ENCODE peak calls at places on chromosomes 1 and 21, in ten cellular contexts. One of them, this sample, is unnamed.
A peak's percentile ranks its signal among the peaks of the same experiment; 100 is the strongest.

GRCh38 chr1:198771562-198772153 is 132.8 kb downstream of the PTPRC start:
- DNase-seq in endothelial cell: peak; percentile 52
- DNase-seq in stomach: no peak
- DNase-seq in A549: peak; percentile 9
- DNase-seq in adrenal gland: no peak
- DNase-seq in left ventricle myocardium inferior: no peak
- DNase-seq in K562: peak; percentile 20
- DNase-seq in pancreas: no peak
- DNase-seq in breast epithelium: no peak
- DNase-seq in IMR-90: peak; percentile 56
- DNase-seq in this sample: no peak

GRCh38 chr1:31335007-31335406 is 37.9 kb downstream of the FABP3 start:
- DNase-seq in pancreas: no peak
- DNase-seq in A549: peak; percentile 7
- DNase-seq in IMR-90: peak; percentile 46
- DNase-seq in endothelial cell: no peak
- DNase-seq in adrenal gland: no peak
- DNase-seq in stomach: no peak
- DNase-seq in K562: peak; percentile 24
- DNase-seq in left ventricle myocardium inferior: no peak
- DNase-seq in breast epithelium: no peak
- DNase-seq in this sample: no peak

GRCh38 chr1:164716992-164717703 is 158.2 kb downstream of the PBX1 start:
- DNase-seq in IMR-90: peak; percentile 64
- DNase-seq in K562: no peak
- DNase-seq in breast epithelium: no peak
- DNase-seq in adrenal gland: no peak
- DNase-seq in endothelial cell: no peak
- DNase-seq in stomach: no peak
- DNase-seq in A549: no peak
- DNase-seq in left ventricle myocardium inferior: no peak
- DNase-seq in pancreas: no peak
- DNase-seq in this sample: no peak

GRCh38 chr1:6956488-6957159 is 171.4 kb downstream of the CAMTA1 start:
- DNase-seq in left ventricle myocardium inferior: no peak
- DNase-seq in pancreas: no peak
- DNase-seq in stomach: no peak
- DNase-seq in K562: no peak
- DNase-seq in A549: no peak
- DNase-seq in breast epithelium: no peak
- DNase-seq in IMR-90: no peak
- DNase-seq in adrenal gland: no peak
- DNase-seq in endothelial cell: no peak
- DNase-seq in this sample: no peak

GRCh38 chr1:204637985-204638356 is 47.6 kb downstream of the LRRN2 start:
- DNase-seq in left ventricle myocardium inferior: no peak
- DNase-seq in A549: no peak
- DNase-seq in pancreas: no peak
- DNase-seq in breast epithelium: no peak
- DNase-seq in K562: no peak
- DNase-seq in IMR-90: no peak
- DNase-seq in endothelial cell: no peak
- DNase-seq in adrenal gland: peak; percentile 82
- DNase-seq in stomach: no peak
- DNase-seq in this sample: no peak

GRCh38 chr1:244919320-244920282 is 55.3 kb upstream of the HNRNPU start:
- DNase-seq in IMR-90: no peak
- DNase-seq in A549: no peak
- DNase-seq in breast epithelium: no peak
- DNase-seq in stomach: no peak
- DNase-seq in endothelial cell: no peak
- DNase-seq in left ventricle myocardium inferior: no peak
- DNase-seq in pancreas: no peak
- DNase-seq in K562: peak; percentile 37
- DNase-seq in adrenal gland: no peak
- DNase-seq in this sample: no peak

GRCh38 chr1:19656134-19656779 is 8.4 kb upstream of the HTR6 start:
- DNase-seq in A549: no peak
- DNase-seq in adrenal gland: no peak
- DNase-seq in pancreas: no peak
- DNase-seq in breast epithelium: no peak
- DNase-seq in IMR-90: no peak
- DNase-seq in endothelial cell: no peak
- DNase-seq in stomach: no peak
- DNase-seq in left ventricle myocardium inferior: no peak
- DNase-seq in K562: no peak
- DNase-seq in this sample: no peak

GRCh38 chr1:47755368-47755990 is 241.7 kb downstream of the TRABD2B start:
- DNase-seq in left ventricle myocardium inferior: no peak
- DNase-seq in A549: peak; percentile 13
- DNase-seq in IMR-90: no peak
- DNase-seq in adrenal gland: peak; percentile 48
- DNase-seq in endothelial cell: peak; percentile 77
- DNase-seq in pancreas: peak; percentile 56
- DNase-seq in breast epithelium: peak; percentile 43
- DNase-seq in stomach: peak; percentile 35
- DNase-seq in K562: peak; percentile 80
- DNase-seq in this sample: no peak

GRCh38 chr1:222171005-222171404 is 376.9 kb downstream of the HHIPL2 start:
- DNase-seq in K562: peak; percentile 9
- DNase-seq in IMR-90: peak; percentile 70
- DNase-seq in left ventricle myocardium inferior: no peak
- DNase-seq in stomach: no peak
- DNase-seq in pancreas: no peak
- DNase-seq in endothelial cell: no peak
- DNase-seq in A549: peak; percentile 17
- DNase-seq in breast epithelium: no peak
- DNase-seq in adrenal gland: no peak
- DNase-seq in this sample: no peak

GRCh38 chr1:5368211-5368610 is 624.0 kb downstream of the NPHP4 start:
- DNase-seq in endothelial cell: no peak
- DNase-seq in stomach: no peak
- DNase-seq in IMR-90: no peak
- DNase-seq in pancreas: no peak
- DNase-seq in A549: no peak
- DNase-seq in K562: no peak
- DNase-seq in breast epithelium: no peak
- DNase-seq in adrenal gland: no peak
- DNase-seq in left ventricle myocardium inferior: no peak
- DNase-seq in this sample: no peak

GRCh38 chr1:209674957-209675566 is at the start of gene G0S2:
- DNase-seq in adrenal gland: peak; percentile 94
- DNase-seq in pancreas: peak; percentile 88
- DNase-seq in A549: no peak
- DNase-seq in breast epithelium: peak; percentile 54
- DNase-seq in IMR-90: peak; percentile 21
- DNase-seq in left ventricle myocardium inferior: peak; percentile 86
- DNase-seq in K562: peak; percentile 64
- DNase-seq in stomach: peak; percentile 83
- DNase-seq in endothelial cell: peak; percentile 28
- DNase-seq in this sample: no peak

GRCh38 chr1:93597697-93598096 is 83.9 kb downstream of the BCAR3 start:
- DNase-seq in A549: no peak
- DNase-seq in adrenal gland: no peak
- DNase-seq in IMR-90: no peak
- DNase-seq in K562: no peak
- DNase-seq in endothelial cell: no peak
- DNase-seq in pancreas: no peak
- DNase-seq in left ventricle myocardium inferior: peak; percentile 69
- DNase-seq in stomach: peak; percentile 61
- DNase-seq in breast epithelium: peak; percentile 68
- DNase-seq in this sample: no peak

GRCh38 chr21:43644609-43645008 is 14.7 kb downstream of the HSF2BP start:
- DNase-seq in endothelial cell: no peak
- DNase-seq in A549: no peak
- DNase-seq in breast epithelium: no peak
- DNase-seq in pancreas: no peak
- DNase-seq in IMR-90: peak; percentile 67
- DNase-seq in stomach: no peak
- DNase-seq in K562: no peak
- DNase-seq in left ventricle myocardium inferior: no peak
- DNase-seq in adrenal gland: no peak
- DNase-seq in this sample: no peak
- TF ChIP-seq CTCF in endothelial cell: no peak
- TF ChIP-seq CTCF in A549: no peak
- TF ChIP-seq CTCF in breast epithelium: no peak
- TF ChIP-seq CTCF in pancreas: no peak
- TF ChIP-seq CTCF in IMR-90: no peak
- TF ChIP-seq CTCF in stomach: no peak
- TF ChIP-seq CTCF in K562: no peak
- TF ChIP-seq CTCF in left ventricle myocardium inferior: no peak
- TF ChIP-seq CTCF in adrenal gland: no peak
- TF ChIP-seq CTCF in this sample: no peak

DNA sequence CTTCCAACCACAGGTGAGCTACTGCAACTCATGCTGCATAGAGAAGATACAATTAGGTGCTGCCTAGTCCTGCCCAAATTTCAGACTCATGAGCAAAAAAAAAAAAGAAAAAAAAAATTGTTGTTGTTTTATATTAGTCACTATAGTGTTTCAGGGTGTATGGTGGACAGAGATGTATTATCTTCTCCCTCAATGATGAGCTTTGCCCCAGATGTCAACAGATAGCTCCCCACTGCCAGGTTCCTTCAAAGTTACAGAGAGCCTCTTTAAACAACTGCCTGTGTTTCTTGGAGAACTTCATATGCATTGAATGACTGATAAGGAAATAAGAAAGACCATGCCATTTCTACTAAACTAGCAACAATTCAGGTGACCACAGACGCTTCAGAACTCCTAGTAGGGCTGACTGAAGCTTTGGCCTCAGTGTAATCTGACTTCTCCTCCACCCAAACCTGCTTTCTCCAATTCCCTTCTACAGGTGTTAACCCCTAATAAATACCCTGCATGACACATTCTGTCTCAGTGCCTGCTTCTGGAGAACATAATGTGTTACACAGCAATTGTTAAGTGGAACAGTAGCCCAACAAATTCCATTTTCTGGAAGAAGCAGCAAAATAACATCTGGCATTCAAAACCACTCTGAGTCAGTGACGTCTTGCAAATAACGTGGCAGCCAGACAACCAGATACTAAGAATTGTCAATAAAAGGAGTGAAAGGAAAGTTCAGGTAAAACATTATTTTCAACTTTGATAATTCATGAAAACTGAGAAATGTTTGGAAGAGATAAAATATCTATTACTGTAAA is 147.7 kb downstream of the CDC42BPA start:
- DNase-seq in breast epithelium: no peak
- DNase-seq in IMR-90: peak; percentile 19
- DNase-seq in adrenal gland: no peak
- DNase-seq in stomach: no peak
- DNase-seq in left ventricle myocardium inferior: no peak
- DNase-seq in K562: peak; percentile 71
- DNase-seq in endothelial cell: no peak
- DNase-seq in pancreas: no peak
- DNase-seq in A549: no peak
- DNase-seq in this sample: no peak
- TF ChIP-seq CTCF in breast epithelium: no peak
- TF ChIP-seq CTCF in IMR-90: no peak
- TF ChIP-seq CTCF in adrenal gland: no peak
- TF ChIP-seq CTCF in stomach: no peak
- TF ChIP-seq CTCF in left ventricle myocardium inferior: no peak
- TF ChIP-seq CTCF in K562: no peak
- TF ChIP-seq CTCF in endothelial cell: no peak
- TF ChIP-seq CTCF in pancreas: no peak
- TF ChIP-seq CTCF in A549: no peak
- TF ChIP-seq CTCF in this sample: no peak

GRCh38 chr1:212034516-212035122 is 738 bp downstream of the INTS7 start:
- DNase-seq in adrenal gland: no peak
- DNase-seq in breast epithelium: no peak
- DNase-seq in A549: no peak
- DNase-seq in stomach: no peak
- DNase-seq in K562: no peak
- DNase-seq in endothelial cell: no peak
- DNase-seq in left ventricle myocardium inferior: no peak
- DNase-seq in IMR-90: no peak
- DNase-seq in pancreas: no peak
- DNase-seq in this sample: no peak

GRCh38 chr1:212030936-212031528 is 4.3 kb downstream of the INTS7 start:
- DNase-seq in left ventricle myocardium inferior: no peak
- DNase-seq in stomach: no peak
- DNase-seq in breast epithelium: no peak
- DNase-seq in endothelial cell: no peak
- DNase-seq in pancreas: no peak
- DNase-seq in A549: peak; percentile 54
- DNase-seq in adrenal gland: no peak
- DNase-seq in IMR-90: peak; percentile 91
- DNase-seq in K562: peak; percentile 47
- DNase-seq in this sample: no peak

GRCh38 chr1:212037900-212038299 is 2.4 kb downstream of the DTL start:
- DNase-seq in K562: peak; percentile 24
- DNase-seq in adrenal gland: no peak
- DNase-seq in A549: no peak
- DNase-seq in pancreas: no peak
- DNase-seq in breast epithelium: no peak
- DNase-seq in stomach: no peak
- DNase-seq in endothelial cell: no peak
- DNase-seq in left ventricle myocardium inferior: no peak
- DNase-seq in IMR-90: no peak
- DNase-seq in this sample: no peak

GRCh38 chr1:212035835-212036605 is 472 bp downstream of the DTL start:
- DNase-seq in left ventricle myocardium inferior: no peak
- DNase-seq in stomach: no peak
- DNase-seq in pancreas: no peak
- DNase-seq in K562: no peak
- DNase-seq in endothelial cell: no peak
- DNase-seq in A549: no peak
- DNase-seq in adrenal gland: no peak
- DNase-seq in IMR-90: no peak
- DNase-seq in breast epithelium: no peak
- DNase-seq in this sample: no peak

GRCh38 chr1:212035123-212035834 is at the start of the genes DTL and INTS7:
- DNase-seq in breast epithelium: peak; percentile 98
- DNase-seq in stomach: peak; percentile 99
- DNase-seq in adrenal gland: peak; percentile 99
- DNase-seq in IMR-90: peak; percentile 99
- DNase-seq in K562: peak; percentile 100
- DNase-seq in A549: peak; percentile 99
- DNase-seq in pancreas: peak; percentile 98
- DNase-seq in endothelial cell: peak; percentile 98
- DNase-seq in left ventricle myocardium inferior: peak; percentile 99
- DNase-seq in this sample: peak; percentile 97
- TF ChIP-seq CTCF in breast epithelium: peak; percentile 96
- TF ChIP-seq CTCF in stomach: peak; percentile 96
- TF ChIP-seq CTCF in adrenal gland: peak; percentile 99
- TF ChIP-seq CTCF in IMR-90: peak; percentile 80
- TF ChIP-seq CTCF in K562: peak; percentile 64
- TF ChIP-seq CTCF in A549: peak; percentile 94
- TF ChIP-seq CTCF in pancreas: peak; percentile 92
- TF ChIP-seq CTCF in endothelial cell: peak; percentile 87
- TF ChIP-seq CTCF in left ventricle myocardium inferior: peak; percentile 93
- TF ChIP-seq CTCF in this sample: peak; percentile 83

DNA sequence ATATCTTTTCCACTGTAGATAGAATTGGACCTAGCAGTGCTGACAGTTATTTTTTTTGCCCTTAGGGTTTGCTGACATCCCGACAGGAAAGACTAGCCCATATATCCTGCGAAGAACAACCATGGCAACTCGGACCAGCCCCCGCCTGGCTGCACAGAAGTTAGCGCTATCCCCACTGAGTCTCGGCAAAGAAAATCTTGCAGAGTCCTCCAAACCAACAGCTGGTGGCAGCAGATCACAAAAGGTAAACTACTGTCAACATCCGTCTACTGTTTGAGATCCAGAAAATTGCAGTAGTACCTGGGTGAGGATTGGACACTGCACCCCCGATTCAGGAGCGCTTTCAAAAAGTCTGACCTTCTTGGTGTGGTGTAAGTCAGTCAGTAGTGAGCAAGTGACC is 55.8 kb downstream of the CENPF start:
- DNase-seq in pancreas: no peak
- DNase-seq in left ventricle myocardium inferior: no peak
- DNase-seq in stomach: no peak
- DNase-seq in endothelial cell: peak; percentile 41
- DNase-seq in breast epithelium: no peak
- DNase-seq in IMR-90: peak; percentile 53
- DNase-seq in A549: no peak
- DNase-seq in adrenal gland: peak; percentile 68
- DNase-seq in K562: peak; percentile 12
- DNase-seq in this sample: peak; percentile 20
- TF ChIP-seq CTCF in pancreas: no peak
- TF ChIP-seq CTCF in left ventricle myocardium inferior: peak; percentile 30
- TF ChIP-seq CTCF in stomach: no peak
- TF ChIP-seq CTCF in endothelial cell: no peak
- TF ChIP-seq CTCF in breast epithelium: peak; percentile 35
- TF ChIP-seq CTCF in IMR-90: peak; percentile 53
- TF ChIP-seq CTCF in A549: peak; percentile 46
- TF ChIP-seq CTCF in adrenal gland: peak; percentile 62
- TF ChIP-seq CTCF in K562: peak; percentile 18
- TF ChIP-seq CTCF in this sample: no peak